ENCODE peak calls at places on chromosomes 2 and 18, in eight cellular contexts. Z, A, M, Q, H, C, O and I are unnamed samples. For H3K4me1, the result is how much of the 10 kb centered on the place peaks cover.

GRCh38 chr2:216354236-216354788 is 18.0 kb downstream of the MARCHF4 start:
- DNase-seq in C (no peak), H (no peak), Q (no peak), O (no peak), M (no peak), A (no peak), Z (no peak), I (no peak)

GRCh38 chr2:230929381-230930148 is 4.5 kb upstream of the GPR55 start:
- DNase-seq in M (no peak), H (no peak), A (no peak), Z (no peak), C (no peak), Q (peak), O (no peak), I (no peak)

GRCh38 chr2:171244466-171244969 is 83.8 kb upstream of the TLK1 start:
- DNase-seq in A (no peak), H (no peak), Z (no peak), M (no peak), C (peak), O (no peak), Q (no peak), I (no peak)

GRCh38 chr2:237874585-237875161 is 15.2 kb downstream of the RAMP1 start:
- DNase-seq in M (no peak), A (no peak), H (peak), O (no peak), Q (peak), C (peak), Z (peak), I (no peak)

GRCh38 chr2:170181602-170182001 is 3.7 kb downstream of the MYO3B start:
- DNase-seq in Z (no peak), C (no peak), Q (no peak), H (no peak), M (no peak), A (no peak), O (no peak), I (no peak)

GRCh38 chr2:216551234-216551633 is 52.6 kb downstream of the RPL37A start:
- DNase-seq in O (peak), C (peak), M (no peak), Q (no peak), A (no peak), H (no peak), Z (no peak), I (peak)

GRCh38 chr18:57455576-57456129 is 20.5 kb downstream of the ONECUT2 start:
- DNase-seq in M (no peak), Z (no peak), A (no peak), C (no peak), O (no peak), Q (no peak), H (no peak), I (no peak)

GRCh38 chr2:110104025-110104771 is 11.4 kb downstream of the MALL start:
- DNase-seq in O (no peak), C (no peak), H (no peak), Z (no peak), M (peak), Q (no peak), A (no peak), I (no peak)

GRCh38 chr2:141384676-141385075 is 746.1 kb downstream of the LRP1B start:
- DNase-seq in Q (no peak), M (no peak), H (no peak), Z (no peak), C (peak), A (no peak), O (no peak), I (no peak)

GRCh38 chr2:222827417-222827816 is 33.4 kb upstream of the ACSL3 start:
- DNase-seq in Z (no peak), Q (no peak), H (no peak), C (no peak), A (no peak), O (no peak), M (no peak), I (no peak)

GRCh38 chr2:218536804-218537494 is 31.2 kb downstream of the USP37 start:
- DNase-seq in M (no peak), C (no peak), A (no peak), Q (no peak), O (no peak), Z (no peak), H (no peak), I (no peak)

GRCh38 chr2:230779607-230780006 is 67.0 kb downstream of the CAB39 start:
- DNase-seq in A (no peak), C (no peak), Q (no peak), M (no peak), O (no peak), Z (no peak), H (no peak), I (no peak)

GRCh38 chr2:150485871-150486538 is 1.5 kb downstream of the RND3 start:
- DNase-seq in O (peak), H (peak), C (peak), Q (peak), A (peak), Z (peak), M (peak), I (peak)

GRCh38 chr2:233692648-233693047 is at the start of gene UGT1A6:
- DNase-seq in A (no peak), O (no peak), M (no peak), Z (no peak), H (no peak), Q (no peak), C (no peak), I (no peak)

GRCh38 chr2:20507166-20507692 is 60.4 kb downstream of the RHOB start:
- DNase-seq in A (no peak), O (no peak), H (no peak), Q (peak), M (no peak), Z (no peak), C (peak), I (no peak)

DNA sequence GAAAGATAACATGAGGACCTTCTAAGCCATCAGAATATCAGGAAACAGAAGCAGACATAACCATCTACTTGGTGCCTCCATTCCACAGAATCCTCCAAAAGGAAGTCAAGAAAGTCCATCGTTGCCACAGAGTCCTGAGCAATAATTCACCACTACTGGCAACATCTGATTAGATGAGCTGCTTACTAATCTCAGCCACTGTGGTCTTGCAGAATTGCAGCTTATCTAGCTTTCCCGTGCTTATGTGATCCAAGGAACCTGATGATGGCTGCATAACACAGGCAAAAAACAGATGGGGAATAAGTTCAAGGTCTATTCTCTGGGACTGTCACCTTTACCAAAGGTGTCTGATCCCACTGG is 278.5 kb downstream of the AFF3 start:
- DNase-seq in M (no peak), Z (no peak), A (no peak), C (no peak), Q (no peak), H (no peak), O (no peak), I (no peak)
- H3K4me3 ChIP-seq in M (no peak), Z (no peak), A (no peak), C (no peak), Q (no peak), H (no peak), O (no peak), I (no peak)

GRCh38 chr18:32371384-32371783 is 99.3 kb downstream of the GAREM1 start:
- DNase-seq in O (no peak), C (no peak), H (no peak), Q (no peak), M (no peak), Z (no peak), A (no peak), I (no peak)

GRCh38 chr18:32372047-32372380 is 98.7 kb downstream of the GAREM1 start:
- DNase-seq in M (no peak), H (no peak), Q (no peak), C (no peak), A (no peak), Z (no peak), O (no peak), I (no peak)

GRCh38 chr18:32373505-32373904 is 97.2 kb downstream of the GAREM1 start:
- DNase-seq in C (no peak), M (no peak), A (no peak), Z (no peak), H (no peak), Q (no peak), O (no peak), I (no peak)

GRCh38 chr18:32372381-32373061 is 98.2 kb downstream of the GAREM1 start:
- DNase-seq in Z (peak), O (peak), Q (no peak), A (no peak), C (peak), M (no peak), H (peak), I (no peak)

GRCh38 chr18:32373995-32374394 is 96.7 kb downstream of the GAREM1 start:
- DNase-seq in A (no peak), O (peak), C (peak), H (peak), Q (no peak), M (no peak), Z (no peak), I (peak)
- H3K4me1 ChIP-seq in A (half or more), O (half or more), C (under half), H (under half), Q (under half), M (under half), Z (under half), I (under half)

GRCh38 chr18:54316071-54316820 is 41.4 kb downstream of the STARD6 start:
- DNase-seq in Q (no peak), H (no peak), M (no peak), C (no peak), A (no peak), Z (no peak), O (no peak), I (no peak)
- TF ChIP-seq CTCF in Q (no peak), H (no peak), M (no peak), C (no peak), A (no peak), Z (no peak), O (no peak), I (no peak)

GRCh38 chr2:168246072-168246482 is 1.3 kb downstream of the STK39 start:
- DNase-seq in O (no peak), A (no peak), C (no peak), Z (peak), H (no peak), Q (no peak), M (no peak), I (no peak)

GRCh38 chr2:168246483-168247340 is 683 bp downstream of the STK39 start:
- DNase-seq in A (peak), C (peak), H (peak), Z (peak), Q (peak), M (peak), O (peak), I (peak)

GRCh38 chr2:168245074-168245825 is 2.1 kb downstream of the STK39 start:
- DNase-seq in H (no peak), Q (no peak), Z (no peak), O (no peak), M (no peak), C (peak), A (no peak), I (no peak)

GRCh38 chr2:168243061-168243460 is 4.3 kb downstream of the STK39 start:
- DNase-seq in O (no peak), Z (no peak), A (no peak), Q (no peak), C (no peak), H (no peak), M (no peak), I (no peak)

GRCh38 chr2:168244318-168244717 is 3.1 kb downstream of the STK39 start:
- DNase-seq in Z (no peak), Q (no peak), C (peak), O (peak), A (peak), M (no peak), H (peak), I (peak)
- H3K4me3 ChIP-seq in Z (no peak), Q (no peak), C (no peak), O (no peak), A (peak), M (no peak), H (no peak), I (no peak)

GRCh38 chr18:35467624-35468016 is 30.1 kb downstream of the INO80C start:
- DNase-seq in Z (no peak), M (no peak), C (no peak), A (no peak), O (no peak), H (no peak), Q (no peak), I (no peak)
- H3K4me1 ChIP-seq in Z (under half), M (under half), C (under half), A (under half), O (under half), H (under half), Q (under half), I (under half)

GRCh38 chr2:652881-653480 is 24.2 kb downstream of the TMEM18 start:
- DNase-seq in C (no peak), O (no peak), Z (no peak), M (no peak), A (no peak), H (no peak), Q (no peak), I (no peak)
- TF ChIP-seq CTCF in C (no peak), O (no peak), Z (no peak), M (no peak), A (no peak), H (no peak), Q (no peak), I (no peak)

DNA sequence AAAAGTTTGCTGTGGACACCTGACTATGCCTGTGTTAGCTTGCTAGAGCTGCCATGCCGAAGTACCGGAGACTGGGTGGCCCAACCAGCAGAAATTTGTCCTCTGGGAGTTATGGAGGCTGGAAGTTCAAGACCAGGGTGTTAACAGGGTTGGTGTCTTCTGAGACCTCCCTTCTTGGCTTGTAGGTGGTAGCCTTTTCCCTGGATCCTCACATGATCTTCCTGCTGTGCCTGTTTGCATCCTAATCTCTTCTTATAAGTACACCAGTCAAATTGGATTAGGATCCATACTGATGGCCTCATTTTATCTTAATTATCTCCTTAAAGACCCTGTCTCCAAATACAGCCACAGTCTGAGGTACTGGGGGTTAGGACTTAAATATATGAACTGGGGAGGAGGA is 845 bp downstream of the TMEM177 start:
- DNase-seq in C (no peak), H (no peak), Z (no peak), Q (no peak), O (no peak), M (no peak), A (no peak), I (no peak)
- H3K4me3 ChIP-seq in C (peak), H (peak), Z (peak), Q (peak), O (no peak), M (no peak), A (peak), I (peak)

GRCh38 chr2:74004212-74005182 is 19.8 kb downstream of the TET3 start:
- DNase-seq in Q (no peak), A (no peak), Z (no peak), O (no peak), C (no peak), H (peak), M (no peak), I (no peak)
- H3K4me1 ChIP-seq in Q (half or more), A (half or more), Z (under half), O (under half), C (under half), H (under half), M (half or more), I (under half)

DNA sequence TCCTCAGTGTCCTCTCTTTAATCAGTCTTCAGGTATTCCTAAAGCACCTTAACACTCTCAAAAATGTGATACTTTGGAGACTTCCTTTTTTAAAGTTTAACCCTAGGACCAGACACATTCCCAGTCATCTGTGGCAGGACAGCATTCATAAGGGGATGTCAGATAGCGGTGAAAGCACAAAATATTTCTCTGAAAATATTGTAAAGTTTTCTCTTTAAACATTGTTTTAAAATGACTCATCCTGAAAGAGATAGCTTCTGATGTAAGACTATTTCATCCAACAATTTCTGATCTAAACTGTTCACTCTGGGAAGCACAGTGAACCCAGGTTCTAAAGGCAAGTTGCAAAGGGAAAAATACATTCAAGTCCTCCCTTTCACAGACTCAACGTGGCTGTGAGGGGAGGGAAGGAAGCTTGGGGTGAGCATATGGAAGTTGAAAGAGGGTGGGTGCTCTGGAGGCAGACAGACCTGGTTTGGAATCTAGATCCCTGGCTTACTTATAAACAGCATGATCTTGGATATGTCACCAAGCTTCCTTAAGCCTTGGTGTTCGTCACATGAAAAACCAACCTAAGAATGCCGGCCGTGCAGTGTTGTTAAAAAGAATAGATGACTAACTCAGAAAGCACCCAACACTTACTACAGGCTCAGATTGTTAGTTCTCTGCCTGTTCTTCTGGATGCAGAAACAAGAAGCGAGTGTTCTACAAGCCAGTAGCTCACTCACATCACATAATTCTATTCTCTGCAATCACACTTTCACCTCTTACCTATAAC is 12.1 kb downstream of the GALNT14 start:
- DNase-seq in Q (no peak), O (no peak), A (no peak), M (no peak), H (no peak), C (no peak), Z (no peak), I (no peak)
- TF ChIP-seq CTCF in Q (no peak), O (no peak), A (no peak), M (no peak), H (no peak), C (no peak), Z (no peak), I (no peak)